ENCODE peak calls at places on chromosomes 13 and 19, in four cellular contexts. One of them, this sample, is unnamed.

GRCh38 chr13:25286308-25286968 is 850 bp downstream of the MTMR6 start:
- DNase-seq in A172: peak
- DNase-seq in activated naive CD4-positive, alpha-beta T cell treated with anti-CD3 and anti-CD28 coated beads for 36 hours: peak
- DNase-seq in activated CD4-positive, alpha-beta T cell treated with anti-CD3 and anti-CD28 coated beads, Interleukin-2, amount 50 U/mL, for 24 hours: no peak
- DNase-seq in this sample: peak

GRCh38 chr19:14337510-14337909 is 43.7 kb upstream of the ADGRE5 start:
- DNase-seq in A172: peak
- DNase-seq in activated naive CD4-positive, alpha-beta T cell treated with anti-CD3 and anti-CD28 coated beads for 36 hours: peak
- DNase-seq in activated CD4-positive, alpha-beta T cell treated with anti-CD3 and anti-CD28 coated beads, Interleukin-2, amount 50 U/mL, for 24 hours: no peak
- DNase-seq in this sample: peak

GRCh38 chr19:55339225-55340143 is at the start of gene KMT5C:
- DNase-seq in A172: peak
- DNase-seq in activated naive CD4-positive, alpha-beta T cell treated with anti-CD3 and anti-CD28 coated beads for 36 hours: peak
- DNase-seq in activated CD4-positive, alpha-beta T cell treated with anti-CD3 and anti-CD28 coated beads, Interleukin-2, amount 50 U/mL, for 24 hours: peak
- DNase-seq in this sample: peak

GRCh38 chr19:6767081-6767356 is 216 bp downstream of the SH2D3A start:
- DNase-seq in A172: no peak
- DNase-seq in activated naive CD4-positive, alpha-beta T cell treated with anti-CD3 and anti-CD28 coated beads for 36 hours: no peak
- DNase-seq in activated CD4-positive, alpha-beta T cell treated with anti-CD3 and anti-CD28 coated beads, Interleukin-2, amount 50 U/mL, for 24 hours: no peak
- DNase-seq in this sample: no peak

GRCh38 chr13:29550589-29550988 is 44.9 kb downstream of the SLC7A1 start:
- DNase-seq in A172: no peak
- DNase-seq in activated naive CD4-positive, alpha-beta T cell treated with anti-CD3 and anti-CD28 coated beads for 36 hours: no peak
- DNase-seq in activated CD4-positive, alpha-beta T cell treated with anti-CD3 and anti-CD28 coated beads, Interleukin-2, amount 50 U/mL, for 24 hours: no peak
- DNase-seq in this sample: no peak

GRCh38 chr13:60583196-60583908 is 186.3 kb downstream of the TDRD3 start:
- DNase-seq in A172: peak
- DNase-seq in activated naive CD4-positive, alpha-beta T cell treated with anti-CD3 and anti-CD28 coated beads for 36 hours: no peak
- DNase-seq in activated CD4-positive, alpha-beta T cell treated with anti-CD3 and anti-CD28 coated beads, Interleukin-2, amount 50 U/mL, for 24 hours: no peak
- DNase-seq in this sample: no peak

GRCh38 chr19:52646571-52647222 is 8.5 kb upstream of the ZNF83 start:
- DNase-seq in A172: no peak
- DNase-seq in activated naive CD4-positive, alpha-beta T cell treated with anti-CD3 and anti-CD28 coated beads for 36 hours: no peak
- DNase-seq in activated CD4-positive, alpha-beta T cell treated with anti-CD3 and anti-CD28 coated beads, Interleukin-2, amount 50 U/mL, for 24 hours: no peak
- DNase-seq in this sample: no peak

GRCh38 chr13:50326746-50327145 is 311.5 kb downstream of the KCNRG start:
- DNase-seq in A172: peak
- DNase-seq in activated naive CD4-positive, alpha-beta T cell treated with anti-CD3 and anti-CD28 coated beads for 36 hours: no peak
- DNase-seq in activated CD4-positive, alpha-beta T cell treated with anti-CD3 and anti-CD28 coated beads, Interleukin-2, amount 50 U/mL, for 24 hours: no peak
- DNase-seq in this sample: no peak

GRCh38 chr13:94656766-94657165 is 55.1 kb downstream of the GPR180 start:
- DNase-seq in A172: peak
- DNase-seq in activated naive CD4-positive, alpha-beta T cell treated with anti-CD3 and anti-CD28 coated beads for 36 hours: peak
- DNase-seq in activated CD4-positive, alpha-beta T cell treated with anti-CD3 and anti-CD28 coated beads, Interleukin-2, amount 50 U/mL, for 24 hours: no peak
- DNase-seq in this sample: peak

GRCh38 chr13:49053899-49054298 is 78.2 kb downstream of the FNDC3A start:
- DNase-seq in A172: no peak
- DNase-seq in activated naive CD4-positive, alpha-beta T cell treated with anti-CD3 and anti-CD28 coated beads for 36 hours: no peak
- DNase-seq in activated CD4-positive, alpha-beta T cell treated with anti-CD3 and anti-CD28 coated beads, Interleukin-2, amount 50 U/mL, for 24 hours: no peak
- DNase-seq in this sample: no peak

GRCh38 chr19:10289167-10289835 is 451 bp upstream of the ICAM5 start:
- DNase-seq in A172: no peak
- DNase-seq in activated naive CD4-positive, alpha-beta T cell treated with anti-CD3 and anti-CD28 coated beads for 36 hours: peak
- DNase-seq in activated CD4-positive, alpha-beta T cell treated with anti-CD3 and anti-CD28 coated beads, Interleukin-2, amount 50 U/mL, for 24 hours: peak
- DNase-seq in this sample: peak

GRCh38 chr13:57653229-57653994 is 21.9 kb downstream of the PCDH17 start:
- DNase-seq in A172: no peak
- DNase-seq in activated naive CD4-positive, alpha-beta T cell treated with anti-CD3 and anti-CD28 coated beads for 36 hours: no peak
- DNase-seq in activated CD4-positive, alpha-beta T cell treated with anti-CD3 and anti-CD28 coated beads, Interleukin-2, amount 50 U/mL, for 24 hours: no peak
- DNase-seq in this sample: no peak

GRCh38 chr19:57165846-57166245 is 1.4 kb downstream of the DUXA start:
- DNase-seq in A172: peak
- DNase-seq in activated naive CD4-positive, alpha-beta T cell treated with anti-CD3 and anti-CD28 coated beads for 36 hours: no peak
- DNase-seq in activated CD4-positive, alpha-beta T cell treated with anti-CD3 and anti-CD28 coated beads, Interleukin-2, amount 50 U/mL, for 24 hours: no peak
- DNase-seq in this sample: peak

GRCh38 chr19:56167064-56167578 is 8.7 kb upstream of the GALP start:
- DNase-seq in A172: peak
- DNase-seq in activated naive CD4-positive, alpha-beta T cell treated with anti-CD3 and anti-CD28 coated beads for 36 hours: no peak
- DNase-seq in activated CD4-positive, alpha-beta T cell treated with anti-CD3 and anti-CD28 coated beads, Interleukin-2, amount 50 U/mL, for 24 hours: no peak
- DNase-seq in this sample: peak

GRCh38 chr19:51735759-51736449 is 12.1 kb upstream of the HAS1 start:
- DNase-seq in A172: peak
- DNase-seq in activated naive CD4-positive, alpha-beta T cell treated with anti-CD3 and anti-CD28 coated beads for 36 hours: no peak
- DNase-seq in activated CD4-positive, alpha-beta T cell treated with anti-CD3 and anti-CD28 coated beads, Interleukin-2, amount 50 U/mL, for 24 hours: no peak
- DNase-seq in this sample: peak